ENCODE peak calls at places on chromosomes 6 and 20, in eight cellular contexts. Q is GM12865, G is GM23338, R is fibroblast of lung, I is pancreas, L is heart left ventricle, V is breast epithelium, F is left ventricle myocardium inferior. J is an unnamed sample.

GRCh38 chr6:85676086-85676729 is 33.5 kb upstream of the SYNCRIP start:
- DNase-seq in Q (no peak), G (no peak), R (peak), I (no peak), L (no peak), V (no peak), F (no peak), J (no peak)

GRCh38 chr6:25601797-25602679 is 50.0 kb upstream of the SCGN start:
- DNase-seq in Q (peak), G (peak), R (peak), I (no peak), L (no peak), V (no peak), F (no peak), J (no peak)

GRCh38 chr6:37587776-37588744 is 88.4 kb upstream of the CCDC167 start:
- DNase-seq in Q (no peak), G (peak), R (no peak), I (no peak), L (no peak), V (no peak), F (no peak), J (no peak)

GRCh38 chr20:41627611-41628244 is 9.6 kb upstream of the CHD6 start:
- DNase-seq in Q (no peak), G (no peak), R (no peak), I (no peak), L (no peak), V (no peak), F (no peak), J (no peak)

GRCh38 chr6:106097368-106098231 is 11.5 kb downstream of the PRDM1 start:
- DNase-seq in Q (peak), G (no peak), R (peak), I (no peak), L (no peak), V (no peak), F (no peak), J (no peak)

GRCh38 chr6:113732384-113732966 is 124.7 kb upstream of the MARCKS start:
- DNase-seq in Q (no peak), G (no peak), R (peak), I (no peak), L (peak), V (no peak), F (peak), J (peak)

GRCh38 chr6:113635222-113635970 is 221.7 kb upstream of the MARCKS start:
- DNase-seq in Q (no peak), G (no peak), R (no peak), I (no peak), L (no peak), V (no peak), F (no peak), J (no peak)

GRCh38 chr6:157941101-157941863 is 40.4 kb upstream of the SYNJ2 start:
- DNase-seq in Q (no peak), G (no peak), R (no peak), I (no peak), L (no peak), V (no peak), F (no peak), J (no peak)

GRCh38 chr20:32535953-32536823 is 48.9 kb downstream of the NOL4L start:
- DNase-seq in Q (peak), G (peak), R (no peak), I (peak), L (peak), V (no peak), F (peak), J (peak)

GRCh38 chr6:21816231-21816630 is 222.7 kb downstream of the SOX4 start:
- DNase-seq in Q (no peak), G (no peak), R (no peak), I (no peak), L (no peak), V (no peak), F (no peak), J (no peak)

GRCh38 chr6:16129623-16130243 is 847 bp downstream of the MYLIP start:
- DNase-seq in Q (peak), G (peak), R (peak), I (peak), L (peak), V (no peak), F (peak), J (no peak)
- TF ChIP-seq CTCF in Q (no peak), G (no peak), R (no peak), I (peak), L (no peak), V (no peak), F (peak), J (no peak)

DNA sequence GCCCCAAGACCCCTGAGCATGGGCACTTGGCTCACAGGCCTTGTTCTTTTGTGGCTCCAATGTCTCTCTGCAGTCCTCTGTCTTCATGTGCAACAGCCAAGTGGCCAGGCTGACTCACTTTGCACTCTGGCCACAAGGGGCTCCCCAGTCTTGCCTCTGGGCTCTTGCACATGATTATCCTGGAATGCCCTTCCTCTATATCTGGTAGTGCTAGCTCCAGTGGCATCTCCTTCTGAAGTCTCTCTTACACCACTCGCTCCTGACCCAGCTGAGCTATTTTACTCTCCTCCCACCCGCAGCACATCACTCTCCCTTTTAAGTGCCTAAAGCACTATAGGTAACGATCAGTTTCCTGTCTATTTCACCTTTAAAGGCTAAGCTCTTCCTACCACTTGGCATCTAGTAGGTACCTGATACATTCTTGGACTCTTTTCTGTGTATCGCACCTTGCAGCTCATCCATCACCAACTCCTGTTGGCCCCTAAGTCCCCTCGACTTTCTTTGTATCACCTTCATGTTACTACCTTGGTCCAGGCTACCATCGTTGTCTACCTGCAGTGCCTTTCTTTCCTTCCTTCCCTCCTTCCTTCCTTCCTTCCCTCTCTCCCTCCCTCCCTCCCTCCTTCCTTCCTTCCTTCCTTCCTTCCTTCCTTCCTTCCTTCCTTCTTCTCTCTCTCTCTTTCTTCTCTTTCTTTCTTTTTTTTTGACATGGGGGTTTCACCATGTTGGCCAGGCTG is 211.9 kb upstream of the RNF24 start:
- DNase-seq in Q (peak), G (peak), R (peak), I (no peak), L (no peak), V (no peak), F (no peak), J (no peak)
- TF ChIP-seq CTCF in Q (peak), G (peak), R (peak), I (no peak), L (no peak), V (no peak), F (peak), J (peak)

GRCh38 chr20:21509597-21510331 is 4.1 kb downstream of the NKX2-2 start:
- DNase-seq in Q (no peak), G (peak), R (peak), I (peak), L (no peak), V (no peak), F (no peak), J (no peak)
- TF ChIP-seq CTCF in Q (no peak), G (no peak), R (no peak), I (no peak), L (no peak), V (no peak), F (no peak), J (peak)

DNA sequence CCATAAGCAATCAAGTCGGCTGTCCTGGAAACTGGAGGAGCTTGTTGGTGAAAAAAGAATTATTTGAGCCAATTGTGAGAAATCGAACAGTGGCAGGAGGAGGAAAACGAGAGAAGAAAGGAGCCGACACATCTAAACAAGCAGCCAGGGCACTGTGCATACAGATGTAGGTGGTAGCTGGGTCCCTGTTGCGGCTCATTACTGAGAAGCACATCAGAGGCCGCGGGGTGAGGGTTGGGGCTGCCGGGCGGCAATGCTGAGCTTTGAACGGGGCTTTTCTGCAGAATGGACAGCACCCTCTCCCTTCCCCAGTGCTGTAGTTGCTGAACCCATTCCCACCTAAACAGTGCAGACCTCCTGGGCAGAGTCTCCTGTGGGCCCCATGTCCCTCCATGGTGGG is 4.1 kb upstream of the LEMD2 start:
- DNase-seq in Q (no peak), G (no peak), R (no peak), I (no peak), L (no peak), V (no peak), F (no peak), J (no peak)
- TF ChIP-seq CTCF in Q (no peak), G (no peak), R (no peak), I (no peak), L (no peak), V (no peak), F (no peak), J (no peak)